ENCODE peak calls at places on chromosome 12, in ten cellular contexts. I is SW480; L is activated CD8-positive, alpha-beta memory T cell treated with anti-CD3 and anti-CD28 coated beads for 1 hour; H is OCI-LY7; V is AML-193; A is psoas muscle; U is caudate nucleus; M is hepatic stellate cell; P is mammary epithelial cell; J is renal cortical epithelial cell. S is an unnamed sample.

GRCh38 chr12:132597333-132598283 is 12.8 kb downstream of the LRCOL1 start:
- DNase-seq in L (no peak), V (no peak), A (no peak), P (peak), U (no peak), I (no peak), J (no peak), M (no peak), H (peak), S (no peak)

GRCh38 chr12:124621296-124621660 is 53.9 kb upstream of the NCOR2 start:
- DNase-seq in I (no peak), M (no peak), P (no peak), L (no peak), V (no peak), U (no peak), A (peak), J (peak), H (no peak), S (peak)

GRCh38 chr12:47754881-47755280 is 3.8 kb downstream of the RAPGEF3 start:
- DNase-seq in H (no peak), A (no peak), M (no peak), I (no peak), U (peak), P (no peak), J (no peak), V (no peak), L (no peak), S (peak)

GRCh38 chr12:50164963-50165362 is 2.2 kb downstream of the CERS5 start:
- DNase-seq in A (no peak), P (no peak), U (no peak), M (no peak), I (no peak), L (no peak), J (no peak), V (no peak), H (no peak), S (no peak)

GRCh38 chr12:68445836-68446235 is 113.7 kb upstream of the MDM1 start:
- DNase-seq in V (no peak), M (no peak), I (no peak), J (no peak), A (no peak), L (no peak), P (no peak), H (no peak), U (no peak), S (no peak)

GRCh38 chr12:26878661-26879119 is 45.7 kb upstream of the ITPR2 start:
- DNase-seq in A (peak), P (no peak), H (peak), V (no peak), L (no peak), J (peak), U (peak), M (no peak), I (no peak), S (peak)

GRCh38 chr12:65238609-65239008 is 39.9 kb upstream of the MSRB3 start:
- DNase-seq in U (no peak), J (no peak), M (no peak), V (no peak), A (no peak), H (no peak), I (no peak), P (no peak), L (no peak), S (no peak)

GRCh38 chr12:107169200-107169599 is 75.9 kb upstream of the CRY1 start:
- DNase-seq in P (peak), A (no peak), J (no peak), U (no peak), V (no peak), M (no peak), H (no peak), I (no peak), L (no peak), S (peak)

GRCh38 chr12:124273630-124274029 is 21.3 kb upstream of the RFLNA start:
- DNase-seq in J (peak), V (peak), L (no peak), P (peak), A (no peak), H (peak), I (peak), U (no peak), M (peak), S (no peak)